ENCODE peak calls at places on chromosomes 6 and 20, in seven cellular contexts. Y is SK-N-SH, U is HCT116, L is endothelial cell of umbilical vein, V is GM12878, H is H1, E is HepG2. D is an unnamed sample.

GRCh38 chr20:57013221-57013620 is 253.2 kb downstream of the BMP7 start:
- DNase-seq in Y (no peak), U (no peak), L (no peak), V (no peak), H (no peak), E (no peak), D (no peak)

GRCh38 chr20:24781061-24781980 is 167.7 kb upstream of the CST7 start:
- DNase-seq in Y (peak; percentile 71), U (no peak), L (no peak), V (no peak), H (no peak), E (peak; percentile 39), D (no peak)

GRCh38 chr6:54717849-54718455 is 128.6 kb upstream of the FAM83B start:
- DNase-seq in Y (peak; percentile 29), U (peak; percentile 63), L (peak; percentile 61), V (peak; percentile 20), H (no peak), E (peak; percentile 77), D (peak; percentile 64)

GRCh38 chr20:19129306-19129705 is 83.1 kb upstream of the SLC24A3 start:
- DNase-seq in Y (no peak), U (no peak), L (no peak), V (no peak), H (no peak), E (no peak), D (no peak)

GRCh38 chr6:7234547-7234946 is 78.5 kb downstream of the SSR1 start:
- DNase-seq in Y (no peak), U (no peak), L (no peak), V (no peak), H (no peak), E (no peak), D (no peak)

GRCh38 chr6:26196846-26197683 is 109.8 kb downstream of the HFE start:
- DNase-seq in Y (peak; percentile 81), U (peak; percentile 75), L (peak; percentile 96), V (peak; percentile 99), H (no peak), E (peak; percentile 93), D (peak; percentile 90)

GRCh38 chr20:15119852-15120251 is 782.4 kb upstream of the FLRT3 start:
- DNase-seq in Y (no peak), U (no peak), L (no peak), V (no peak), H (no peak), E (no peak), D (no peak)

GRCh38 chr20:19260412-19261090 is 48.1 kb downstream of the SLC24A3 start:
- DNase-seq in Y (no peak), U (no peak), L (no peak), V (no peak), H (no peak), E (no peak), D (no peak)

GRCh38 chr20:49482621-49483017 is at the start of gene KCNB1:
- DNase-seq in Y (peak; percentile 48), U (no peak), L (peak; percentile 23), V (no peak), H (peak; percentile 72), E (peak; percentile 59), D (peak; percentile 94)

GRCh38 chr6:67854098-67854497 is 781.0 kb upstream of the ADGRB3 start:
- DNase-seq in Y (no peak), U (no peak), L (no peak), V (no peak), H (no peak), E (no peak), D (no peak)

GRCh38 chr6:146177785-146178184 is 148.9 kb downstream of the GRM1 start:
- DNase-seq in Y (no peak), U (no peak), L (no peak), V (no peak), H (no peak), E (no peak), D (no peak)

GRCh38 chr20:49979030-49979832 is 3.5 kb upstream of the SNAI1 start:
- DNase-seq in Y (peak; percentile 93), U (peak; percentile 38), L (peak; percentile 48), V (no peak), H (no peak), E (peak; percentile 56), D (peak; percentile 87)

GRCh38 chr20:8461186-8461585 is 329.1 kb downstream of the PLCB1 start:
- DNase-seq in Y (no peak), U (no peak), L (no peak), V (no peak), H (no peak), E (no peak), D (no peak)

GRCh38 chr6:79446006-79446405 is 91.2 kb downstream of the LCA5 start:
- DNase-seq in Y (no peak), U (no peak), L (no peak), V (no peak), H (no peak), E (no peak), D (no peak)

GRCh38 chr6:37985355-37985754 is 165.8 kb downstream of the ZFAND3 start:
- DNase-seq in Y (no peak), U (no peak), L (no peak), V (no peak), H (no peak), E (no peak), D (no peak)

GRCh38 chr6:169959129-169960002 is 207.9 kb downstream of the ERMARD start:
- DNase-seq in Y (peak; percentile 32), U (no peak), L (peak; percentile 26), V (no peak), H (no peak), E (no peak), D (no peak)

GRCh38 chr6:170371588-170371987 is 65.0 kb downstream of the FAM120B start:
- DNase-seq in Y (peak; percentile 80), U (no peak), L (no peak), V (no peak), H (peak; percentile 10), E (no peak), D (no peak)

GRCh38 chr6:167481527-167481926 is 156.6 kb downstream of the TTLL2 start:
- DNase-seq in Y (no peak), U (no peak), L (peak; percentile 49), V (no peak), H (no peak), E (no peak), D (no peak)

GRCh38 chr20:58028123-58028522 is 200.3 kb downstream of the ANKRD60 start:
- DNase-seq in Y (no peak), U (no peak), L (no peak), V (no peak), H (no peak), E (no peak), D (no peak)

GRCh38 chr6:142902636-142903053 is 42.3 kb downstream of the HIVEP2 start:
- DNase-seq in Y (peak; percentile 19), U (peak; percentile 80), L (peak; percentile 80), V (peak; percentile 67), H (no peak), E (peak; percentile 85), D (no peak)

GRCh38 chr6:153231048-153231635 is 100.1 kb upstream of the RGS17 start:
- DNase-seq in Y (peak; percentile 51), U (peak; percentile 52), L (peak; percentile 33), V (no peak), H (peak; percentile 58), E (peak; percentile 40), D (peak; percentile 7)
- TF ChIP-seq MAX in Y (no peak), U (peak; percentile 88), L (no peak), V (no peak), H (peak; percentile 56), E (no peak), D (no peak)

DNA sequence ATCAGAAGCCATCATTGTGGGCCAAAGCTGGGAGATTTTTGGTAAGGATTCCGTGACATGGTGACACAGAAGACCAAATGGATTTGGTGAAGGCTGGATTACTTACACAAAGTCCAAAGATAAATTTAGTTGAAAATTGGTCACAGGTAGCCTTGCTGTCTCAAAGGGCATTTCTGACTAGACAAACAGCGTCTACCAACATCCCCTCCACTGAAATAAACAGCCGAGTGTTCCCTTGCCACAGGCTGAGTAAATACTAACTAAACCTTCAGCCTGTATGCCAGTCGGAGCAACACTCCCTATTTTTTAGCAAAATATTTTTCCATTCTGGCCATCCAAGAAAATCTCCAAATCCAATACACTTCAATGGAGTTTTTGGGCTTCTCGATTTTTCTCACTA is 279.9 kb upstream of the CITED2 start:
- DNase-seq in Y (no peak), U (no peak), L (no peak), V (no peak), H (no peak), E (peak; percentile 12), D (no peak)
- H2AFZ ChIP-seq in Y (no peak overlapping the region), U (no peak overlapping the region), L (no peak overlapping the region), V (no peak overlapping the region), H (no peak overlapping the region), E (no peak overlapping the region), D (peak overlapping the region; percentile 2)

GRCh38 chr6:158068893-158069799 is 87.5 kb downstream of the SYNJ2 start:
- DNase-seq in Y (no peak), U (no peak), L (peak; percentile 84), V (no peak), H (no peak), E (no peak), D (peak; percentile 34)
- TF ChIP-seq MAX in Y (peak; percentile 75), U (peak; percentile 92), L (no peak), V (no peak), H (no peak), E (no peak), D (no peak)

DNA sequence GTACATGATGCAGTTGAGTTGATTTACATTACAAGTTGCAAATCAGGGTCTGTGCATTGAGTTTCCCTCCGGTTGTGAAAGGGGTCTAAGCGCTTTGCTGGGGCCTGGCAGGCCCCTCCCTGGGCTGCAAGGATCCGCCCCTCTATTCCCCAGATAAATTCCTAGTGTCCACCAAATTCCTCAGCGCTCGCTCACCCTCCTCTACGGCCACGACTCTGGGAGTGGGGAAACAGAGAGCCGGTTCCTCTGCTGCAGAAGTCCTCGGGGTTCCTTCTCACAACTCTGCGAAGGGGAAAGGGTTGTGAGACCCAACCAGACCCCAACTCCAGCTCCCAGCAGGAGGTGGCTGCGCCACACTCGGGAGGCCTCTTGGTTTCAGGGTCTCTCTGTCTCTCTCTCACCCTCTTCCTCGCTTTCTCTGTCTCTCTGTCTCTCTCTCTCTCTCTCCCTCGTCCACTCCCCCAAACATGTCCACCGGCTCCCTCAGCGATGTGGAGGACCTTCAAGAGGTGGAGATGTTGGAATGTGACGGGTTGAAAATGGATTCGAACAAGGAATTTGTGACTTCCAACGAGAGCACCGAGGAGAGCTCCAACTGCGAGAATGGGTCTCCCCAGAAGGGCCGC is at the start of gene TCF21:
- DNase-seq in Y (no peak), U (no peak), L (no peak), V (no peak), H (no peak), E (no peak), D (no peak)
- H2AFZ ChIP-seq in Y (no peak within 1 kb of the TSS), U (no peak within 1 kb of the TSS), L (no peak within 1 kb of the TSS), V (no peak within 1 kb of the TSS), H (peak within 1 kb of the TSS; percentile 87), E (no peak within 1 kb of the TSS), D (no peak within 1 kb of the TSS)